ENCODE peak calls at places on chromosomes 4 and X, in seven cellular contexts. Y is HepG2, W is K562, F is SK-N-SH, G is HCT116, L is H1, R is GM12878. V is an unnamed sample.

GRCh38 chr4:121679267-121679666 is 17.5 kb downstream of the ANXA5 start:
- DNase-seq in Y (no peak), W (no peak), F (no peak), G (no peak), L (no peak), R (no peak), V (no peak)

GRCh38 chr4:8250167-8250566 is 19.4 kb upstream of the HTRA3 start:
- DNase-seq in Y (no peak), W (no peak), F (no peak), G (no peak), L (no peak), R (no peak), V (no peak)

GRCh38 chrX:29231800-29232199 is 644.6 kb downstream of the IL1RAPL1 start:
- DNase-seq in Y (no peak), W (no peak), F (no peak), G (no peak), L (no peak), R (no peak), V (no peak)

GRCh38 chrX:2595258-2595657 is 94.5 kb upstream of the DHRSX start:
- DNase-seq in Y (no peak), W (no peak), F (no peak), G (no peak), L (no peak), R (no peak), V (no peak)

GRCh38 chr4:122914938-122915337 is 7.5 kb downstream of the NUDT6 start:
- DNase-seq in Y (no peak), W (no peak), F (no peak), G (no peak), L (no peak), R (no peak), V (no peak)

GRCh38 chr4:122341906-122342305 is 36.9 kb upstream of the ADAD1 start:
- DNase-seq in Y (no peak), W (no peak), F (no peak), G (no peak), L (no peak), R (no peak), V (no peak)

GRCh38 chr4:26566027-26566578 is 17.8 kb upstream of the TBC1D19 start:
- DNase-seq in Y (no peak), W (no peak), F (no peak), G (no peak), L (no peak), R (no peak), V (no peak)

GRCh38 chr4:71713611-71714203 is 70.2 kb downstream of the GC start:
- DNase-seq in Y (peak), W (peak), F (peak), G (peak), L (no peak), R (no peak), V (no peak)

GRCh38 chrX:132958086-132958703 is at the start of gene HS6ST2:
- DNase-seq in Y (no peak), W (no peak), F (peak), G (peak), L (no peak), R (no peak), V (no peak)

GRCh38 chr4:107863850-107864371 is 39.2 kb downstream of the SGMS2 start:
- DNase-seq in Y (peak), W (no peak), F (no peak), G (peak), L (no peak), R (no peak), V (peak)

GRCh38 chrX:44669626-44670025 is 127.0 kb upstream of the FUNDC1 start:
- DNase-seq in Y (no peak), W (no peak), F (no peak), G (no peak), L (no peak), R (no peak), V (no peak)

GRCh38 chr4:18297684-18298083 is 276.1 kb upstream of the LCORL start:
- DNase-seq in Y (no peak), W (no peak), F (no peak), G (no peak), L (no peak), R (no peak), V (no peak)

GRCh38 chrX:40012800-40013682 is 84.7 kb downstream of the BCOR start:
- DNase-seq in Y (peak), W (peak), F (no peak), G (no peak), L (no peak), R (no peak), V (peak)

GRCh38 chr4:129131343-129131742 is 35.4 kb downstream of the C4orf33 start:
- DNase-seq in Y (no peak), W (no peak), F (no peak), G (no peak), L (no peak), R (no peak), V (no peak)

DNA sequence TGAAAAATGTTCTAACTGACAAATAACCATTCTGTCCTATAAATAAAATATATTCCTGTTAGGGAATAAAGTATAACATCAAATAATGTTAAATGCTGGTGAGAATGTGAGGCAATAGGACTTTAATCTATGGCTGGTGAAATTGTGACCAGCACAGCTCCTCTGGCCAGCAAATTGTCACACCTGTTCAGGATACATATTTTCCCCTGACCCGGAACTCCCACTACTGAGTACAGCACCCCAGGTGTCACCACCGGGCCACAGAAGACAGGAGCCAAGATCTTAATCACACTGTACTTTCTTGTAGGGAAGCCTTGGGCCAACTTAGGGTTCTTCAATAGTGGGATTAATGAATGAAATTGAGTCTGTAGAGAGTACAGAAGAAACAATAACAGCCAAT is 33.2 kb downstream of the C4orf33 start:
- DNase-seq in Y (no peak), W (no peak), F (no peak), G (no peak), L (no peak), R (no peak), V (no peak)
- TF ChIP-seq JUND in Y (no peak), W (no peak), F (no peak), G (no peak), L (no peak), R (no peak), V (no peak)

GRCh38 chr4:74287791-74288190 is 20.5 kb upstream of the EPGN start:
- DNase-seq in Y (no peak), W (no peak), F (no peak), G (no peak), L (no peak), R (no peak), V (no peak)

GRCh38 chr4:74291468-74291867 is 16.8 kb upstream of the EPGN start:
- DNase-seq in Y (no peak), W (no peak), F (no peak), G (no peak), L (no peak), R (no peak), V (no peak)

GRCh38 chr4:74293558-74293957 is 14.7 kb upstream of the EPGN start:
- DNase-seq in Y (no peak), W (no peak), F (no peak), G (no peak), L (no peak), R (no peak), V (no peak)

GRCh38 chr4:74287164-74287563 is 21.1 kb upstream of the EPGN start:
- DNase-seq in Y (no peak), W (no peak), F (no peak), G (no peak), L (no peak), R (no peak), V (no peak)

DNA sequence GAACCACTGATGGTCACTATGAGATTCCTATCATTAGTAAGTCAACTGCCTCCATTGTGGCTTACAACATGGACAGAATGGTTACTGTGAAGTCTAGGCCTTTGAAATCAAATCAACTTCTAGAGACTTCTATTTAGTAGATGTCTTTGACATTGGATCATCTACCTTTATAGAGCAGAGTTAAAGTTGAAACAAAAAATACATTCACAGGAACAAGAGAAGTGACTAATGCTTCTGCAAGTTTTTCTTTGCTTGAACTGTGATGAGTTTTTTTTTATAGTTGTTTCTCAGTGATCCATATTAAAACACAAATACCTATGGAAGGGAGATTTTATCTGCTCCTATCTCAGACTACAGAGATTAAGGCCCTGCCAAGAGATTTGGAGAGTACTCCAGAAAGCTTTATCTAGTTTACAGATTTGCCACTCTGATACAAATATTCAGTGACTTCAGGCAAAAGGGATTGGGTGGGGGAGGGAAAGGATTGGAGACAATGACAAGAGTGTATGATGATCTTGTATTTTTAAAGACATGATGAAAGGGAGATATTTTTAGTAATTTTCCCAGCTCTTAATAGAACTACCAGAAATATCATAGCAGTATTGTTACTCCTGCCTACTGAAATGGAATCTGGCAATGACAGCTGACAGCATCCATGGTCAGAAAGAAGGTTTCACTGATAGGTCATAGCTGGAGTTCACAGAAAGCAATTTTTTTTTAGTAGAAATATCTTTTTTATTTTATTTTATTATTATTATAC is 16.0 kb upstream of the EPGN start:
- DNase-seq in Y (no peak), W (no peak), F (no peak), G (no peak), L (no peak), R (no peak), V (no peak)
- TF ChIP-seq JUND in Y (no peak), W (no peak), F (no peak), G (no peak), L (no peak), R (no peak), V (no peak)

DNA sequence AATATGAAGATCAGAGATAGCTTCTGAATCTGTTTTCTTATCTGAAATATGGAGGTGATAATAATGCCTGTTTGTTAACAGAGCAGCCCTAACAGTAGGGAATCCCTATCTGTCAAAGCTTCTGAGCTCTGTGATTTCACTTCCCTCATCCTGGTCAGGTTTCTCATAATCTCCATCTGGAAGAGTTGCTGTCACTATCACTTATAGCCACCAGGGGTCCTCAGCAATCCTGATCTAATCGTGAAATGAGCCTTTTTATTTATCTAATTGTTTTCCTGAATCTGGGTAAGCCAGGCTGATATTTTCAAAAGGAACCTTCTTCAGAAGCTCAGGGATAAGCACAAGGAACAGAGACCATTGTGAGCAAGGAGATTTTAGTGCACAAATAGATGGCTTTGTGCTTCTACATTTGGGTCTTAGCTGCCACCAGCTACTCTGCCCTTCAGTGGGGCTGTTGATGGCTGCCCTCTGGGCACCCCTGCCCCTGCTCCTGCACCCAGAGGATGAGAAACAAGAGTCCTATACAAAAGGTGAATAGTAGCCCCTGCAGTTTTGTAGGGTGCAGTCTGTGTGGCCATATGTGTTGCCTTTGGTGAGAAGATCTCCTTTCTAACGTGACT is 196.4 kb upstream of the RADX start:
- DNase-seq in Y (peak), W (peak), F (peak), G (peak), L (no peak), R (no peak), V (no peak)
- TF ChIP-seq JUND in Y (no peak), W (no peak), F (no peak), G (no peak), L (no peak), R (no peak), V (no peak)

DNA sequence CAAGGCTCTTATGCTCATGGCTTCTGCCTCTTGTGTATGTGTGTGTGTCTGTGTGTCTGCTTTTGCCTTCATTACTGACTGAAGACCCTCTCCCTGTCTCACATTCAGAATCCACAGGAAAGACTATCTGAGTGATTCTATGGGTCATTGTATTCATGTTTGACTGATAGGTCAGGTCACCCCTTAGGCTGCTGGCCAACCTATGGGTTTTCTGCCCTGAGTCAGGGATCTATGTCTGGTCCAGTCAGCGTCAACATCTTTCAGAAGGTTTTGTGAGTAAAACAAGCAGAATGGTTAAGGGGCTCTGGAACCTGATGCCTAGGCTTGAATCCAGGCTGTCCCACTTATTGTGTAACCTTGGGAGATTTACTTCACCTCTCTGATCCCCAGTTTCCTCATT is 30.5 kb downstream of the NHSL2 start:
- DNase-seq in Y (no peak), W (no peak), F (no peak), G (no peak), L (no peak), R (no peak), V (no peak)
- TF ChIP-seq JUND in Y (no peak), W (no peak), F (no peak), G (no peak), L (no peak), R (no peak), V (no peak)

GRCh38 chrX:48645669-48646068 is 37.9 kb upstream of the WAS start:
- DNase-seq in Y (no peak), W (no peak), F (no peak), G (no peak), L (no peak), R (no peak), V (no peak)

GRCh38 chrX:48649109-48649508 is 34.5 kb upstream of the WAS start:
- DNase-seq in Y (no peak), W (no peak), F (no peak), G (no peak), L (no peak), R (no peak), V (no peak)

DNA sequence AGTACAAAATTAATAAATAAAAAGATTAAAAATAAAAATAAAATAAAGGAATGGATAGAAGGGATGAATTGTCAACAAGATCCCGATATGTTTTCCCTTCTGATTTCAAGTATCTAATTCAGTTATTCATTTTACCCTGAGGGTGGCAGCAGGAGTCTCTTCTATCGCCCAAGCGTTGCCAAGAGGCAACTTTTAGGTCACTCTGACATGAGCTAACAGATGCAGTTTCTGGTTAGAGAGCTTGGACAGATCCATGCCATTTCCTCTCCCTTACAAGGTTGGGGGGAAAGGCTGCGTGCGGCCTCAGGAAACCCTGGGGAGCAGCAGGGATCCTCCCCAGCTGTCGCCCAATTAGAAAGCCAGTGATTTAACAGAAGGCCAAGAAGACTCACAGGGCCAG is 35.3 kb upstream of the WAS start:
- DNase-seq in Y (peak), W (no peak), F (peak), G (no peak), L (peak), R (no peak), V (no peak)
- TF ChIP-seq JUND in Y (no peak), W (no peak), F (no peak), G (no peak), L (no peak), R (no peak), V (no peak)

GRCh38 chrX:11064851-11065600 is 46.1 kb upstream of the HCCS start:
- DNase-seq in Y (no peak), W (no peak), F (no peak), G (no peak), L (no peak), R (no peak), V (peak)
- TF ChIP-seq JUND in Y (no peak), W (no peak), F (peak), G (no peak), L (no peak), R (no peak), V (no peak)

GRCh38 chr4:77232653-77233052 is 75.6 kb downstream of the CCNG2 start:
- DNase-seq in Y (no peak), W (no peak), F (no peak), G (no peak), L (no peak), R (no peak), V (no peak)
- TF ChIP-seq JUND in Y (no peak), W (peak), F (no peak), G (no peak), L (no peak), R (no peak), V (no peak)

V was measured in T47D.